ENCODE peak calls at places on chromosomes 6 and 20, in six cellular contexts. F is heart left ventricle, W is testis, G is tibial nerve, S is adrenal gland, E is breast epithelium. J is an unnamed sample.
A peak's percentile ranks its signal among the peaks of the same experiment; 100 is the strongest.

GRCh38 chr20:1633535-1633934 is 13.7 kb upstream of the SIRPB1 start:
- DNase-seq in F (no peak), W (no peak), G (no peak), S (no peak), E (no peak), J (no peak)

GRCh38 chr6:109458774-109459531 is 3.4 kb upstream of the MICAL1 start:
- DNase-seq in F (no peak), W (no peak), G (no peak), S (no peak), E (no peak), J (peak; percentile 62)

GRCh38 chr6:107695061-107695715 is 128.9 kb downstream of the SCML4 start:
- DNase-seq in F (no peak), W (no peak), G (no peak), S (no peak), E (no peak), J (no peak)

GRCh38 chr20:38835792-38836191 is 30.3 kb downstream of the PPP1R16B start:
- DNase-seq in F (no peak), W (no peak), G (no peak), S (no peak), E (no peak), J (no peak)

GRCh38 chr6:155272353-155273222 is 8.8 kb downstream of the CLDN20 start:
- DNase-seq in F (no peak), W (no peak), G (no peak), S (no peak), E (no peak), J (no peak)

GRCh38 chr6:4805553-4806307 is 29.5 kb downstream of the CDYL start:
- DNase-seq in F (peak; percentile 47), W (peak; percentile 82), G (no peak), S (peak; percentile 50), E (no peak), J (peak; percentile 74)

GRCh38 chr6:122770835-122771601 is 8.5 kb upstream of the FABP7 start:
- DNase-seq in F (no peak), W (no peak), G (no peak), S (no peak), E (no peak), J (no peak)

GRCh38 chr20:2330090-2330695 is 34.4 kb downstream of the TGM3 start:
- DNase-seq in F (no peak), W (no peak), G (no peak), S (no peak), E (no peak), J (no peak)

GRCh38 chr6:132764370-132764769 is 6.7 kb upstream of the VNN2 start:
- DNase-seq in F (peak; percentile 47), W (no peak), G (no peak), S (peak; percentile 77), E (no peak), J (no peak)

GRCh38 chr6:27882624-27883023 is 29.6 kb downstream of the OR2B2 start:
- DNase-seq in F (no peak), W (no peak), G (no peak), S (no peak), E (no peak), J (no peak)

GRCh38 chr20:54848984-54849538 is 373.7 kb downstream of the DOK5 start:
- DNase-seq in F (no peak), W (no peak), G (no peak), S (no peak), E (no peak), J (no peak)

GRCh38 chr6:43910638-43911353 is 140.8 kb downstream of the VEGFA start:
- DNase-seq in F (no peak), W (no peak), G (no peak), S (no peak), E (no peak), J (no peak)

GRCh38 chr6:37547564-37548061 is 47.9 kb upstream of the CCDC167 start:
- DNase-seq in F (no peak), W (peak; percentile 32), G (no peak), S (peak; percentile 62), E (no peak), J (peak; percentile 50)

GRCh38 chr6:37550436-37550835 is 50.7 kb upstream of the CCDC167 start:
- DNase-seq in F (no peak), W (no peak), G (no peak), S (no peak), E (no peak), J (no peak)

GRCh38 chr6:37551002-37551401 is 51.3 kb upstream of the CCDC167 start:
- DNase-seq in F (no peak), W (no peak), G (no peak), S (no peak), E (no peak), J (no peak)

GRCh38 chr6:37548067-37548674 is 48.5 kb upstream of the CCDC167 start:
- DNase-seq in F (no peak), W (no peak), G (no peak), S (no peak), E (no peak), J (no peak)

DNA sequence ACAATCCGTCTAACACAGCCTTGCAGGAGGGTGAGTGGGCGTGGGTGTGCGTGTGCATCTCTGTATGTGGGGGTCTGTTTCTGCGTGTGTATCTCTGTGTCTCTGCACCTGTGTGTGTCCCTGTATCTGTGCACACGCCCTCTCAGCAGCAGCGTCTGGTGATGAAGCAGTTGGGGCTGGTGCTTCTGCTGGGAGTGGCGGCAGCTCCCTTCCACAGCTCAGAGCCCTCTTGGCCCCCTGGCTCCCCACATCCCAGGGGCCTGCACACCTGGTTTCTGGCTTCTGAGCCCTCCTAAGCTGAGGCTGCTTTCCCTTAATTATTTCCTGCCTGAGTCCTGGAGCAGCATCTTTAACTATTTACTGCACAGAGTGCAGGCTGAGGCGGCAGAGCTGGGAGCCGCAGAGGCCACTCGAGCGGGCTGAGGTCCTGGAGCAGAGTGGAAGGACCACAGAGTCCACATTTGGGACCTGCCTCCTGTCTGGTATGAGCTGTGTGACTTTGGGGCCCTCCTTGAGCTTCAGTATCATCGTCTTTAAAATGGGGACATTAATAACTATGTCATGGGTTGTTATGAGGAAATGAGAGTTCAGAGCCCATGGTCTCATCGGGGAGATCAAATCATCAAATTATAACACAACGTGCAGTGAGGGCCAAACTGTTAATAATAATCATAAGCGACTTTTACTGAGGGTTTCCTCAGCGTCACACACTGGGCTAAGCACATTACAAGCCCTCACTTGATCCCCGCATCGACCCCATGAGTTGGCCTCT is 49.7 kb upstream of the CCDC167 start:
- DNase-seq in F (no peak), W (no peak), G (no peak), S (no peak), E (no peak), J (no peak)
- TF ChIP-seq POLR2A in F (no peak), W (no peak), G (no peak), S (no peak), E (no peak), J (no peak)

GRCh38 chr6:158029668-158030230 is 48.1 kb downstream of the SYNJ2 start:
- DNase-seq in F (no peak), W (no peak), G (no peak), S (peak; percentile 19), E (no peak), J (no peak)

GRCh38 chr6:158028421-158028820 is 46.8 kb downstream of the SYNJ2 start:
- DNase-seq in F (no peak), W (no peak), G (no peak), S (no peak), E (no peak), J (no peak)

GRCh38 chr6:158027590-158028285 is 46.1 kb downstream of the SYNJ2 start:
- DNase-seq in F (no peak), W (no peak), G (no peak), S (no peak), E (no peak), J (peak; percentile 36)

GRCh38 chr6:158026901-158027589 is 45.4 kb downstream of the SYNJ2 start:
- DNase-seq in F (no peak), W (no peak), G (no peak), S (no peak), E (no peak), J (no peak)

DNA sequence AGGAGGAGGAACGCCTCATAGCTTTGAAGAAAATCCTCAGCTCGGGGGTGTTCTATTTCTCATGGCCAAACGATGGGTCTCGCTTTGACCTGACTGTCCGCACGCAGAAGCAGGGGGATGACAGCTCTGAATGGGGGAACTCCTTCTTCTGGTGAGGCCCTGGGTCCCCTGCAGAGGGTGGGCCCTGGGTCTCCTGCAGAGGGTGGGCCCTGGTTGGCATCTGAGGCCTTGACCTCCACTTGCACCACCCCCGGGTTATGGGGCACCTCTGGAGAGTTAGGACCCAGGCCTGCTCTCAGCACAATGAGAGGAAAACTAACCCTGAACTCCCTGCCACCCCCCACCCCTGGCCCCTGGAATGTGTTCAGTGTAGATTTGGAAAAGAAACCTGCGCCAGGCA is 47.2 kb downstream of the SYNJ2 start:
- DNase-seq in F (no peak), W (no peak), G (no peak), S (no peak), E (no peak), J (no peak)
- H3K4me1 ChIP-seq in F (peaks cover 51% of the 10 kb centered on the region), W (peaks cover 21% of the 10 kb centered on the region), G (peaks cover 29% of the 10 kb centered on the region), S (peaks cover 16% of the 10 kb centered on the region), E (peaks cover 10% of the 10 kb centered on the region), J (peaks cover 5% of the 10 kb centered on the region)

DNA sequence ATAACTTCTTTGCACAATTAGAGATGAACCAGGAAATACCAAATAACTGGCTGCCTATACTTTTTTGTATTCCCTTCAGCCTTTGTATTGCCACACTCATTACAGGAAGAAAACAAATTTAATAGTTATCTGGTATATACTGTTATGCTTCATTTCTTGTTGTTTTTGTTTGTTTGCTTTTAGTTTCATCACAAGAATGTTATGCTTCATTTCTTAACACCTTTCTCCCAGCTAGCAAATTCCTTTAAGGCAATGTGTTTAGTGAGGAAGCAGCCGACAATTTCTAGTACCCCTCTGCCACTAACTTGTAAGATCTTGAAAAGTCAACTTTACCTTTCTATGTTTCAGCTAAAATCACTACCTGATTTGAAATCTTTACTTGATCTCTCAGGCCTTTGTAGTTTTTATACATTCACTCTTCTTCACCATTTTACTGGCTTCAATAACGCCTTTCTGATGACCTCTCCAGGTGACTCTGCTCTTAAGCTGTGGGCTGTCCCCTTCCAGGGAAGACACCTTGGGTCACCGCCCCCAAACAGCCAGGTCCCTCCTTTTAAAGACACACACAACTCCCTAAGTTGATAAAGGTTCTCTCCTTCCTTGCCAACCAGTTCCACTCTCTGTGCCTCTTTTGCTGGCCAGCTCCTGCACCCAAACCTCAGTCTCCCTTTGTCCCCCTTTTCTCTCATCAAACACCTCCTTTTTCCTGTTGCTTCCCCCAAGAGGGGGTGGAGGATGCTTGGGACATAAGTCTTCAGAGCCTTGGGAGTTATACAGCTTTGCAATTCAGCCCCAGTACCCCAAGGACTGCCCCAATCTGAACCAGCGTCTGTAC is 1.2 kb downstream of the NCOA6 start:
- DNase-seq in F (peak; percentile 63), W (peak; percentile 83), G (peak; percentile 19), S (peak; percentile 61), E (peak; percentile 68), J (peak; percentile 69)
- TF ChIP-seq POLR2A in F (no peak), W (no peak), G (no peak), S (no peak), E (peak; percentile 18), J (peak; percentile 87)

DNA sequence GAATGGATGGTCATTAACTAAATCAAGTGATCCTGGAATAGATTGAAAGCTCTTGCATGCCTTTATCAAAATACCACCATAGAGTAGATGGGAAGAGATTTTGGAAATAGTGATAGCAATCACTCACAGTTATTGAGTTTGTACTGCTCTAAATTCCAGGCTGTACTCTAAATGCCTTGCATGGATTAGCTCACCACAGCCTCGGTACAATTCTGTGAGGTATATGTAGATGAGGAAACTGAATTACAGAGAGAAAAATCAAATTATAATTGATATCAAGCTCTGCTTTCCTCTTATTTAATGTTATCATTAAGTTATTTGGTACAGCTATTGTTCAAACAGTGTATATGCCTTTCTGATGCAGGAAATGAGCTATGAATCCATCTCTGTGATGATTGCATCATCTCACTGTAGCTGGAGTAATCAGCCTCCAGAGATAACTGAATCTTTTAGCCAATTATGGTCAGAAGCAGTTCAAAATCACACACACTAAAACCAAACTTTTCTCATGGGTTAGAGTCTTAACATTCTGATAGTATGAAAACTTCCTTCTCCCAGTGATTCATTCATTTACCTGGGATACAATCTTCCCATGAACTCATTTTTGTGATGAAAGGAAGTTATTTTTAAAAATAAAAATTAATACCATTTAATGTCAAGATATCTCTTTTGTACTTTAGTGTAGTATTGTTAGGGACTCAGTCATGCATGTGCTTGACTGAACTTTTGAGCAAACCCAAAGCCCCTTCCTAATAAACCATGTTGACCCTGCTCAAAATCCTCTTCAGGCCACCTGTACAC is 52.1 kb downstream of the RNF217 start:
- DNase-seq in F (no peak), W (no peak), G (no peak), S (no peak), E (no peak), J (no peak)
- H3K4me1 ChIP-seq in F (peaks cover 4% of the 10 kb centered on the region), W (peaks cover 10% of the 10 kb centered on the region), G (peaks cover 8% of the 10 kb centered on the region), S (no peaks in the 10 kb centered on the region), E (no peaks in the 10 kb centered on the region), J (no peaks in the 10 kb centered on the region)